ENCODE peak calls at places on chromosome 21, in four cellular contexts. M, B, X and K are unnamed samples.

GRCh38 chr21:20739421-20739820 is 258.8 kb upstream of the NCAM2 start:
- DNase-seq in M (no peak), X (no peak), B (peak; percentile 23), K (peak; percentile 72)

GRCh38 chr21:18959817-18960216 is 556.2 kb upstream of the TMPRSS15 start:
- DNase-seq in B (no peak), M (no peak), X (no peak), K (no peak)

GRCh38 chr21:44370027-44370735 is 16.8 kb downstream of the TRPM2 start:
- DNase-seq in X (no peak), M (peak; percentile 54), B (peak; percentile 75), K (peak; percentile 74)

GRCh38 chr21:37225440-37225839 is 41.7 kb downstream of the VPS26C start:
- DNase-seq in X (no peak), M (no peak), B (no peak), K (no peak)

GRCh38 chr21:35971824-35972223 is 88.5 kb downstream of the SETD4 start:
- DNase-seq in B (no peak), M (no peak), X (no peak), K (no peak)

GRCh38 chr21:37455504-37455911 is 88.9 kb downstream of the DYRK1A start:
- DNase-seq in M (no peak), X (no peak), B (peak; percentile 76), K (no peak)

GRCh38 chr21:18951291-18952038 is 547.9 kb upstream of the TMPRSS15 start:
- DNase-seq in X (no peak), B (peak; percentile 6), M (no peak), K (peak; percentile 93)

GRCh38 chr21:41953249-41953830 is 478 bp downstream of the C2CD2 start:
- DNase-seq in M (no peak), X (no peak), B (no peak), K (peak; percentile 32)

GRCh38 chr21:16976132-16976666 is 536.6 kb upstream of the CXADR start:
- DNase-seq in X (no peak), M (no peak), B (no peak), K (no peak)

GRCh38 chr21:41167348-41168342 is at the start of gene BACE2:
- DNase-seq in B (peak; percentile 75), X (no peak), M (no peak), K (peak; percentile 76)

GRCh38 chr21:15206514-15206913 is 141.7 kb upstream of the NRIP1 start:
- DNase-seq in M (no peak), B (no peak), X (peak; percentile 8), K (no peak)

GRCh38 chr21:28605138-28605537 is 387.5 kb downstream of the LTN1 start:
- DNase-seq in X (no peak), M (no peak), B (no peak), K (no peak)

GRCh38 chr21:34986561-34987533 is 62.3 kb downstream of the RUNX1 start:
- DNase-seq in X (peak; percentile 72), B (no peak), M (peak; percentile 84), K (peak; percentile 43)

GRCh38 chr21:16579538-16579937 is 849.8 kb downstream of the USP25 start:
- DNase-seq in X (no peak), M (no peak), B (no peak), K (no peak)

GRCh38 chr21:22993822-22994574 is 1995.8 kb downstream of the NCAM2 start:
- DNase-seq in M (no peak), B (no peak), X (no peak), K (no peak)

GRCh38 chr21:39564200-39564599 is 48.5 kb upstream of the B3GALT5 start:
- DNase-seq in X (no peak), M (no peak), B (no peak), K (no peak)

GRCh38 chr21:14566889-14567288 is 20.8 kb upstream of the SAMSN1 start:
- DNase-seq in M (no peak), X (no peak), B (no peak), K (no peak)

GRCh38 chr21:15943009-15943666 is 213.4 kb downstream of the USP25 start:
- DNase-seq in M (peak; percentile 26), X (no peak), B (no peak), K (no peak)

GRCh38 chr21:40841524-40842196 is 5.3 kb downstream of the DSCAM start:
- DNase-seq in M (peak; percentile 6), X (no peak), B (no peak), K (peak; percentile 61)

GRCh38 chr21:36628096-36628495 is 70.8 kb upstream of the SIM2 start:
- DNase-seq in B (no peak), X (no peak), M (no peak), K (no peak)

GRCh38 chr21:41054206-41054605 is 113.8 kb upstream of the BACE2 start:
- DNase-seq in M (no peak), B (no peak), X (no peak), K (no peak)

GRCh38 chr21:14040386-14040785 is 170.4 kb downstream of the LIPI start:
- DNase-seq in X (no peak), B (no peak), M (no peak), K (no peak)

GRCh38 chr21:40936771-40937261 is 89.9 kb upstream of the DSCAM start:
- DNase-seq in M (no peak), X (no peak), B (no peak), K (no peak)

GRCh38 chr21:36205962-36206361 is 49.3 kb downstream of the DOP1B start:
- DNase-seq in M (no peak), B (no peak), X (no peak), K (no peak)

GRCh38 chr21:37642493-37642892 is 273.8 kb downstream of the KCNJ6 start:
- DNase-seq in M (peak; percentile 32), X (no peak), B (peak; percentile 64), K (peak; percentile 85)

GRCh38 chr21:41631564-41632461 is 123.9 kb upstream of the TMPRSS2 start:
- DNase-seq in B (no peak), X (no peak), M (no peak), K (no peak)

GRCh38 chr21:21147374-21147745 is 149.2 kb downstream of the NCAM2 start:
- DNase-seq in B (no peak), X (no peak), M (no peak), K (no peak)

GRCh38 chr21:29849735-29850176 is 90.0 kb downstream of the GRIK1 start:
- DNase-seq in B (peak; percentile 64), X (peak; percentile 8), M (peak; percentile 30), K (peak; percentile 85)

DNA sequence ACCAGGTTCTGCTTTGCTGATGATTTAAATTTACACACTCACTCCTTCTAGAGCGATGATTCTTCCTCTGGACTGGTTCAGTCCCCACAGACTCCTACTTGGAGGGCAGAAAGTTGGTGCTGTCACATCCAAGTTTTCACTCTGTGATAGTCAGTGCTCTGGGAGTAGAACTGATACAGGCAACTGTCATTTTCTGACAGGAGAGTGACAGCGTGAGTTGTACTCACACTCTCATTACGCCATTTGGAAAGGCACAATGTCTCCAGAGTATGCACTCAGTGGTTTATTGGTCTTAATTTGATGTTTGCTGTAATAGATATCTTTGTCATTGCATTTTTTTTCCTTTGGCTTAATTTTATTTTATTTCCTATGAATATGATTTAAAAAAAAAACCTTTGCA is 96.0 kb downstream of the GRIK1 start:
- DNase-seq in X (no peak), B (no peak), M (no peak), K (no peak)
- TF ChIP-seq JUNB in X (no peak), B (no peak), M (no peak), K (no peak)

GRCh38 chr21:46538851-46539666 is 65.8 kb downstream of the S100B start:
- DNase-seq in B (no peak), X (no peak), M (no peak), K (no peak)

GRCh38 chr21:46537026-46537425 is 67.9 kb downstream of the S100B start:
- DNase-seq in M (no peak), B (no peak), X (no peak), K (no peak)

GRCh38 chr21:46540087-46540710 is 64.7 kb downstream of the S100B start:
- DNase-seq in M (no peak), B (no peak), X (no peak), K (no peak)

GRCh38 chr21:46542588-46543092 is 62.2 kb downstream of the S100B start:
- DNase-seq in M (no peak), X (no peak), B (no peak), K (no peak)

GRCh38 chr21:46538262-46538661 is 66.6 kb downstream of the S100B start:
- DNase-seq in X (no peak), B (no peak), M (no peak), K (no peak)
- H3K36me3 ChIP-seq in X (peaks cover 7% of the 10 kb centered on the region), B (peaks cover 74% of the 10 kb centered on the region), M (peaks cover 80% of the 10 kb centered on the region), K (peaks cover 9% of the 10 kb centered on the region)

GRCh38 chr21:45388611-45389296 is 16.2 kb upstream of the COL18A1 start:
- DNase-seq in M (no peak), B (no peak), X (no peak), K (no peak)

GRCh38 chr21:45390831-45391742 is 13.9 kb upstream of the COL18A1 start:
- DNase-seq in B (no peak), M (no peak), X (no peak), K (no peak)

GRCh38 chr21:45391743-45392079 is 13.3 kb upstream of the COL18A1 start:
- DNase-seq in X (no peak), B (no peak), M (no peak), K (no peak)

GRCh38 chr21:45392206-45392971 is 12.6 kb upstream of the COL18A1 start:
- DNase-seq in B (no peak), X (no peak), M (no peak), K (no peak)

GRCh38 chr21:45390121-45390751 is 14.7 kb upstream of the COL18A1 start:
- DNase-seq in M (no peak), B (no peak), X (no peak), K (no peak)
- TF ChIP-seq JUNB in M (no peak), B (no peak), X (no peak), K (no peak)

DNA sequence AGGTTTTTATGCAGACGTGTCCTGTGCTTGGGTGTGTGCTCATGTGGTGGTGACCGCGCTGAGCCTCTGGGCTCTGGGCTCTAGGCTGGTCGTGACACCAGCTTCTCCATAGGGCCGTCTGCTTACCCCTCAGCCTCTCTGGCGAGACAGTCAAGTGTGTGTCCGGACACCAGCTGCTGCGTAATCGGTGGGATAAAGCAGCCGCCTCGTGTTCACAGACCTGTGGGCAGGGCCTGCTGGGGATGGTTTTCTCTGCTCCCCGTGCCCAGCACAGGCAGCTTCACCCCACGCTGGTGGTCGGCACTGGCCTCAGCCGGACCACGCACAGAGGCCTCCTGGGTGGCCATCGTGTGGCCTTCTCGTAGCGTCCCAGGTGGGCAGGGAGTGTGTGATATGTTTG is 33.6 kb upstream of the DIP2A start:
- DNase-seq in X (no peak), B (no peak), M (no peak), K (no peak)
- H3K36me3 ChIP-seq in X (peaks cover 15% of the 10 kb centered on the region), B (peaks cover 61% of the 10 kb centered on the region), M (peaks cover 31% of the 10 kb centered on the region), K (peaks cover 6% of the 10 kb centered on the region)

GRCh38 chr21:42988234-42988965 is 14.0 kb downstream of the PKNOX1 start:
- DNase-seq in X (no peak), M (no peak), B (no peak), K (no peak)
- TF ChIP-seq JUNB in X (no peak), M (no peak), B (no peak), K (no peak)